ENCODE peak calls at places on chromosomes 12 and 14, in four cellular contexts. D is neuronal stem cell; V is GM23248; M is effector memory CD4-positive, alpha-beta T cell. F is an unnamed sample. For H3K4me1 and H3K9me3, the result is how much of the 10 kb centered on the place peaks cover.

GRCh38 chr14:96135285-96135684 is 69.4 kb upstream of the BDKRB2 start:
- DNase-seq in M (no peak), V (no peak), D (no peak), F (no peak)

GRCh38 chr14:54040851-54041250 is 84.2 kb upstream of the BMP4 start:
- DNase-seq in D (no peak), M (no peak), V (no peak), F (peak)

GRCh38 chr12:39824505-39825198 is 205.0 kb upstream of the ABCD2 start:
- DNase-seq in D (no peak), M (no peak), V (peak), F (peak)

GRCh38 chr14:51539571-51540037 is 112.1 kb upstream of the FRMD6 start:
- DNase-seq in V (peak), M (no peak), D (no peak), F (peak)

GRCh38 chr12:66915312-66915904 is 236.5 kb upstream of the GRIP1 start:
- DNase-seq in V (no peak), D (peak), M (no peak), F (no peak)

GRCh38 chr12:114903394-114903748 is 219.4 kb upstream of the TBX3 start:
- DNase-seq in V (peak), M (no peak), D (no peak), F (no peak)

GRCh38 chr14:74437654-74438053 is 11.6 kb upstream of the SYNDIG1L start:
- DNase-seq in V (peak), M (no peak), D (no peak), F (peak)

GRCh38 chr14:72463291-72463866 is 430.5 kb downstream of the DPF3 start:
- DNase-seq in V (peak), M (no peak), D (no peak), F (peak)

GRCh38 chr14:37593496-37594237 is 1.4 kb downstream of the FOXA1 start:
- DNase-seq in M (no peak), V (no peak), D (no peak), F (no peak)

GRCh38 chr14:99420711-99421110 is 59.9 kb downstream of the SETD3 start:
- DNase-seq in M (no peak), V (no peak), D (peak), F (no peak)

GRCh38 chr12:14784471-14784870 is 18.8 kb downstream of the WBP11 start:
- DNase-seq in D (no peak), M (no peak), V (no peak), F (no peak)

GRCh38 chr14:103123128-103123633 is at the start of gene TNFAIP2:
- DNase-seq in M (no peak), D (no peak), V (peak), F (no peak)

GRCh38 chr14:77023001-77023996 is 5.2 kb downstream of the IRF2BPL start:
- DNase-seq in D (no peak), M (no peak), V (peak), F (peak)

GRCh38 chr14:29310757-29311156 is 544.2 kb downstream of the FOXG1 start:
- DNase-seq in D (no peak), M (no peak), V (peak), F (peak)

GRCh38 chr12:4434299-4434698 is 11.3 kb downstream of the FGF6 start:
- DNase-seq in M (no peak), D (no peak), V (no peak), F (no peak)

GRCh38 chr12:18723752-18724151 is 14.1 kb downstream of the PLCZ1 start:
- DNase-seq in D (no peak), M (no peak), V (peak), F (peak)

GRCh38 chr14:92794547-92794941 is 439 bp downstream of the GOLGA5 start:
- DNase-seq in D (no peak), M (no peak), V (peak), F (peak)

GRCh38 chr14:37819155-37820015 is 224.0 kb downstream of the TTC6 start:
- DNase-seq in M (no peak), V (peak), D (no peak), F (peak)

GRCh38 chr12:47843226-47843980 is 23.7 kb upstream of the HDAC7 start:
- DNase-seq in D (no peak), M (no peak), V (no peak), F (no peak)

GRCh38 chr14:85421166-85421877 is 108.6 kb upstream of the FLRT2 start:
- DNase-seq in M (no peak), D (no peak), V (peak), F (peak)

DNA sequence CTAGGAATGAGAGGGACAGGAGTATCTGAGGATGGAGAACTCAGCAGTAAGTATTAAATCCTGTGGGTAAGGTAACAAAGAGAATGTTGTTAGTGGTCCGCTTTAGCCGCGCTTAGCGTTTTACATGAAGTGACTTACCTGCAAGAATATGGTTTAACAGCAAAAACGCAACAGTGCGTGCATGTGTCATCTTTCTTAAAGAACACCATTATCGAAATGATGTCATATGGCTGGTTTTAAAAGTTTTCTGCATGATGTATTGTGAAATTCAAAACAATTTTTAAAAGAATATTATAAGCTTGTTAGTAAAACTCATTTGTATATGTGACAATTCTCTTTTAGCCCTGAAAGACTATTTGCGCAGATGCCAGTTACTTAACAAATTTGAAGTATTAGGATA is 1.7 kb downstream of the LEMD3 start:
- DNase-seq in D (no peak), V (peak), M (no peak), F (peak)
- H3K4me1 ChIP-seq in D (under half), V (under half), M (under half), F (under half)

DNA sequence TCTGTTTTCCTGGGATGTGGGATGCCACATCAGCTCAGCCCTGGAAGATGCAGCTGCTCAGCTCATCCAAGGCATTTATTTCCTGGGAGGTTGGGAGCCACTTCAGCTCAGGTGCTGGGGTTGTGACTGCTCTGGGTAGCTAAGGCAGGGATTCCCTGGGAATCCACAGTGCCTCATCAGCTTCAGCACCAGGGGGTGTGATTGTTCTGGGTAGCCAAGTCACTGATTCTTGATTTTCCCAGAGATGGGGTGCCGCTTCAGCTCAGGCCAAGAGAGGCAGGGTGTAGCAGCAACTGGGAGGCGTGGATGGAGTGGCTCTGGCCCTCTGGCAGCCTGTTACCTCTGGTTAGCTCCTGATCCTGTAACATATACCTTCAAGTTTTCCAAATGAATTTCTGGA is 81.3 kb upstream of the PRMT8 start:
- DNase-seq in D (no peak), V (no peak), M (no peak), F (no peak)
- H3K9me3 ChIP-seq in D (under half), V (under half), M (under half), F (under half)

DNA sequence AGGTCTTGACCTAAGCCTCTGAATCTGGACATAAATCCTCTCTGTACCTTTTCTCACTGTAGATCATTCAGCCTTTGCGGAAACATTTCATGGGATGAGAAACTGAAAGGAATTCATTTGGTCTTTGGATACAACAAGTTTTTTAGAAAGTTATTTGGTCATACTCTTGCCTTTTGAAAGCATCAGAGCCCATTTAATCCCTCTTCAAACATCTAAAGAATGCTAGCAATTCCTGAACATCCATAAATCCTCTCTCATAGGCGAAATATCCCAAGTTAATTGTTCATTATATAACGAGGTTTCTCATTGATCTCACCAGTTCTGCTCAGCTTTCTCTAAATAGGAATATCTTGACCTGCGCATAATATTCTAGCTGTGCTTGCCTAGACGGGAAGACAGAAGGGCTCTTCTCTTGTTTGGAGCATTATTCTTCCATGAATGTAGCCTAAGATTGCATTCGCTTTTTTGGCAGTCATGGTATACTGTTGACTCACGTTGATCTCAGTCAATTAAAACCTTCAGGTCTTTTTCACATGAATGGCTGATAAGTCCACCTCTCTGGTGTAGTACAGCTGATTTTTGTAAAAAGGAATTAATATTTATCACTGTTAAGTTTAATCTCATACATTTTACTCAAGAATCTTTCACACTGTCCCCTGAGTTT is 24.1 kb downstream of the NTN4 start:
- DNase-seq in V (peak), D (no peak), M (no peak), F (no peak)
- H3K4me1 ChIP-seq in V (under half), D (under half), M (under half), F (under half)

DNA sequence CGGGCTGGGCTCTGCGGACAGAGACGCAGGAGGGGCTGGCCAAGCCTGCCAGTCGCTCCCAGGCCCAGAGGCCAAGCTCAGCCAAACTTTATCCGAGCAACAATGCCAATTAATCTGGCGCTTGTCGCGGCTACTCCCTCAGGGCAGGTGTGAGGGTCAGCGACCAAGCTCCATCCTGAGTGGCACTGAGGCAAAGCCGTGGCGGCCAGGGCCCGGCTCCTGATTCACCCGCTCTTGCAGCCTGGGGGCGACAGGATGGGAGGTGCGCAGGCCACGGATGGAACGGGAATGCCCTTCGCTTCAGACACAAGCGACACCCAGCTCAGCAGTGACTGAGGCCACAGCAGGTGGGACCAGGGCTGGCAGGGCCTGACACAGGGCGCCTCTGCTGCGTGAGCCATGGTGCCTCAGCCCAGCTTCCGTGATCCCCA is 44.1 kb downstream of the GALNT9 start:
- DNase-seq in M (no peak), D (no peak), V (no peak), F (no peak)
- H3K9me3 ChIP-seq in M (under half), D (under half), V (under half), F (under half)

GRCh38 chr12:110885152-110885840 is 35.1 kb downstream of the MYL2 start:
- DNase-seq in D (peak), V (no peak), M (no peak), F (no peak)

GRCh38 chr12:110883251-110883650 is 36.5 kb downstream of the CCDC63 start:
- DNase-seq in V (no peak), M (no peak), D (no peak), F (no peak)

GRCh38 chr12:110889361-110889760 is 31.0 kb downstream of the MYL2 start:
- DNase-seq in V (no peak), D (no peak), M (no peak), F (no peak)

GRCh38 chr12:110893956-110894355 is 26.4 kb downstream of the MYL2 start:
- DNase-seq in M (no peak), D (no peak), V (no peak), F (no peak)

GRCh38 chr12:110888256-110888991 is 32.0 kb downstream of the MYL2 start:
- DNase-seq in V (no peak), M (no peak), D (no peak), F (no peak)
- H3K4me1 ChIP-seq in V (under half), M (under half), D (under half), F (under half)

GRCh38 chr12:133063556-133063955 is 17.2 kb upstream of the ZNF140 start:
- DNase-seq in D (no peak), M (no peak), V (no peak), F (no peak)

GRCh38 chr12:133057446-133057845 is 20.1 kb downstream of the ZNF84 start:
- DNase-seq in V (peak), M (no peak), D (no peak), F (no peak)

GRCh38 chr12:133058203-133059125 is 21.2 kb downstream of the ZNF84 start:
- DNase-seq in D (no peak), M (no peak), V (peak), F (no peak)

GRCh38 chr12:133061954-133062353 is 18.8 kb upstream of the ZNF140 start:
- DNase-seq in D (no peak), M (no peak), V (no peak), F (no peak)
- H3K9me3 ChIP-seq in D (half or more), M (half or more), V (under half), F (half or more)

GRCh38 chr14:81955123-81955522 is 421.5 kb upstream of the SEL1L start:
- DNase-seq in M (no peak), D (no peak), V (no peak), F (no peak)

GRCh38 chr14:81946808-81947798 is 413.4 kb upstream of the SEL1L start:
- DNase-seq in V (no peak), M (no peak), D (no peak), F (no peak)

GRCh38 chr14:81953419-81953818 is 419.8 kb upstream of the SEL1L start:
- DNase-seq in V (no peak), D (no peak), M (no peak), F (no peak)

GRCh38 chr14:81952917-81953316 is 419.3 kb upstream of the SEL1L start:
- DNase-seq in D (no peak), M (no peak), V (no peak), F (no peak)
- H3K4me1 ChIP-seq in D (under half), M (under half), V (under half), F (under half)

DNA sequence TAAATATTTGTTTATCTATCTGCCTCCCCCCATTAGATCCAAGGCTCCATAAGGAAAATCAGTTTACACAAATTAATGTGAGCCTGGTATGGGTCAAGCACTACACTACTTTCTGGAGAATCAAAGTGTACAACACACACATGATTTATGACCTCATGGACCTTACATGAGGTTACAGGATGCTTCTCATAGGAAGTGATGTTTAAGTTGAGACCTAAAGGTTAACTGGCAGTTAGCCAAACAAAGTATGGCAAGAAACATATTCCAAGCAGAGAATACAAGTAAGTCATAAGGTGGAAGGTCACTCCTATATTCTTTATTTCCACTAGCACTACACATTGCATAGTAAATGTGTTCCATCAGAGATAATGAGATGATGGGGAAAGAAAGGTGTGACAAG is 39.2 kb downstream of the OSBPL8 start:
- DNase-seq in M (no peak), V (no peak), D (no peak), F (no peak)
- H3K9me3 ChIP-seq in M (under half), V (under half), D (under half), F (under half)

GRCh38 chr14:90514566-90514965 is 117.7 kb downstream of the CALM1 start:
- DNase-seq in V (no peak), M (no peak), D (no peak), F (no peak)

GRCh38 chr14:90511795-90512331 is 115.0 kb downstream of the CALM1 start:
- DNase-seq in V (no peak), D (no peak), M (no peak), F (no peak)

GRCh38 chr14:90514015-90514398 is 117.2 kb downstream of the CALM1 start:
- DNase-seq in M (no peak), V (no peak), D (no peak), F (no peak)

GRCh38 chr14:90512332-90512951 is 115.6 kb downstream of the CALM1 start:
- DNase-seq in D (no peak), V (no peak), M (no peak), F (no peak)

DNA sequence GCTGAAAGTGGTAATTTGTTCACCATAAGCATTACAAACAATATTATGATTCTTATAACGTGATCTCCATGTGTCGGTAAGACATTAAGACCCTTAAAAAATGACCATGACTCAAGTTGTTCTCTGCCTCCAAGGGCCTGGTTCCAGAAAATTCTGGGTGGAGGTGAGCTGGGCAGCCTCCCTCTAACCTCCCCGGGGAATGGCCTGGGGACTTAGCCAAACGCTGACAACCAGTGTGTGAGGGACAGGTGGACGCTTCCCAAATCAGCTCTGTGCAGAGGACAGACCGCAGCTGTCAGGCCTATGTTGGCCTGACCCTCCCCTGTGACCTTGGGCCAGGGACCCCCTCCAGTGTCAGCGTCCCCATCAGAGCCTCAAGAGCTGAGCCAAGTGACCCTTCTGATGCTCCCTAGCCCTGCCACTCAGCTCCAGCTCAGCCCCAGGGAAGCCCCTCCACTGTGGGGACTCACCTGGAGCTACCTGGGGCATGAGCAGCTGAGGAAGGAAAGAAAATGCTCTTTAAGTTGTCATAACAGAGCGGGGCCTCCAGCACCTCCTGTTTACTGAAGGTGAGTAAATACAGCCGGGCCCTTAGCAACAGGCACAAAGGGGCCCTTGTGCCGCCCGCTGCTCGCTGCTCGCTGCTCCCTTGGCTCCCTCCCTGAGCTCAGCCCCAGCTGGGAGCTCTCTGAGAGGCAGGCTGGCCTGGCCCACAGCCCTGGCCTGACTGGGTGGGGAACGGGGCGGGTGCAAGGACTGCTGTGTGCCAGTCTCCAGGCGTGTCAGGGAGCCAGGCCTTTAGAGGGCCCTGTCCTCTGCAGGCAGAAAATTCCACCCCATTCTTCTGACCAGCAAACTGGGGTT is 116.6 kb downstream of the CALM1 start:
- DNase-seq in M (no peak), V (peak), D (no peak), F (no peak)
- H3K4me1 ChIP-seq in M (under half), V (under half), D (under half), F (under half)

F was measured in adipocyte.